ENCODE peak calls at places on chromosomes 3 and 15, in seven cellular contexts. K, C, N, G, V, Y and S are unnamed samples.

GRCh38 chr15:42508263-42508690 is 12.8 kb downstream of the SNAP23 start:
- DNase-seq in K (no peak), C (no peak), N (no peak), G (no peak), V (no peak), Y (no peak), S (no peak)

GRCh38 chr15:48603922-48604321 is 41.6 kb downstream of the FBN1 start:
- DNase-seq in K (no peak), C (no peak), N (no peak), G (no peak), V (no peak), Y (no peak), S (no peak)

GRCh38 chr15:79172032-79172481 is 81.5 kb upstream of the RASGRF1 start:
- DNase-seq in K (no peak), C (no peak), N (no peak), G (no peak), V (no peak), Y (no peak), S (no peak)

GRCh38 chr3:149663966-149664365 is 6.1 kb upstream of the WWTR1 start:
- DNase-seq in K (no peak), C (no peak), N (no peak), G (no peak), V (no peak), Y (no peak), S (no peak)

GRCh38 chr15:49627407-49627877 is 6.6 kb downstream of the DTWD1 start:
- DNase-seq in K (no peak), C (peak), N (no peak), G (no peak), V (no peak), Y (no peak), S (peak)

GRCh38 chr15:65165875-65166274 is 19.3 kb downstream of the CLPX start:
- DNase-seq in K (no peak), C (no peak), N (no peak), G (no peak), V (no peak), Y (no peak), S (no peak)

GRCh38 chr15:66161575-66162118 is 91.9 kb downstream of the MEGF11 start:
- DNase-seq in K (no peak), C (no peak), N (no peak), G (no peak), V (no peak), Y (no peak), S (no peak)

GRCh38 chr3:16359331-16359730 is 94.3 kb downstream of the OXNAD1 start:
- DNase-seq in K (no peak), C (no peak), N (no peak), G (no peak), V (no peak), Y (no peak), S (no peak)

GRCh38 chr3:106560451-106560966 is 691.7 kb upstream of the CBLB start:
- DNase-seq in K (no peak), C (peak), N (no peak), G (no peak), V (no peak), Y (no peak), S (no peak)

GRCh38 chr15:57610130-57610529 is 18.4 kb downstream of the MYZAP start:
- DNase-seq in K (no peak), C (peak), N (no peak), G (no peak), V (no peak), Y (no peak), S (peak)

GRCh38 chr3:117811797-117812196 is 1102.2 kb downstream of the TUSC7 start:
- DNase-seq in K (no peak), C (no peak), N (no peak), G (no peak), V (no peak), Y (no peak), S (no peak)

GRCh38 chr3:64460877-64461276 is 226.9 kb downstream of the ADAMTS9 start:
- DNase-seq in K (no peak), C (peak), N (no peak), G (no peak), V (no peak), Y (no peak), S (no peak)

GRCh38 chr3:117692416-117692995 is 982.9 kb downstream of the TUSC7 start:
- DNase-seq in K (no peak), C (peak), N (no peak), G (no peak), V (no peak), Y (no peak), S (no peak)

GRCh38 chr15:82643992-82644391 is 3.2 kb downstream of the CPEB1 start:
- DNase-seq in K (no peak), C (no peak), N (peak), G (no peak), V (no peak), Y (no peak), S (no peak)

GRCh38 chr3:37559461-37559860 is 302.2 kb upstream of the CTDSPL start:
- DNase-seq in K (no peak), C (no peak), N (no peak), G (no peak), V (no peak), Y (no peak), S (no peak)

GRCh38 chr3:114502204-114502603 is 208.4 kb downstream of the TIGIT start:
- DNase-seq in K (no peak), C (no peak), N (no peak), G (no peak), V (no peak), Y (no peak), S (no peak)